ENCODE peak calls at places on chromosome 18, in five cellular contexts. P is COR-L47; H is activated T-helper 9 cell treated with anti-CD3 and anti-CD28 coated beads, Interleukin-2, amount 50 U/mL, for 16 hours; M is activated CD4-positive, alpha-beta T cell treated with anti-CD3 and anti-CD28 coated beads for 24 hours; Z is stimulated activated CD8-positive, alpha-beta memory T cell treated with anti-CD3 and anti-CD28 coated beads, Interleukin-15, amount 100 ng/mL, for 1 hour. Q is an unnamed sample.

GRCh38 chr18:78859686-78860085 is 119.9 kb upstream of the SALL3 start:
- DNase-seq in P (no peak), H (no peak), M (no peak), Z (no peak), Q (no peak)

GRCh38 chr18:77905449-77906055 is 655.9 kb downstream of the GALR1 start:
- DNase-seq in P (no peak), H (no peak), M (no peak), Z (no peak), Q (no peak)

GRCh38 chr18:59646228-59646945 is 50.8 kb downstream of the CCBE1 start:
- DNase-seq in P (no peak), H (no peak), M (no peak), Z (no peak), Q (no peak)

GRCh38 chr18:22179631-22180030 is 10.2 kb downstream of the GATA6 start:
- DNase-seq in P (no peak), H (no peak), M (no peak), Z (no peak), Q (no peak)

GRCh38 chr18:24398515-24398914 is 891 bp upstream of the OSBPL1A start:
- DNase-seq in P (no peak), H (no peak), M (no peak), Z (no peak), Q (peak)

GRCh38 chr18:76518073-76518472 is 23.0 kb upstream of the ZNF516 start:
- DNase-seq in P (no peak), H (no peak), M (no peak), Z (no peak), Q (no peak)

GRCh38 chr18:24678113-24678512 is 217.7 kb downstream of the HRH4 start:
- DNase-seq in P (no peak), H (no peak), M (no peak), Z (no peak), Q (no peak)

GRCh38 chr18:33987206-33987605 is 237.5 kb downstream of the NOL4 start:
- DNase-seq in P (no peak), H (no peak), M (no peak), Z (no peak), Q (no peak)

GRCh38 chr18:70154591-70155194 is 50.8 kb downstream of the RTTN start:
- DNase-seq in P (no peak), H (no peak), M (no peak), Z (no peak), Q (peak)

GRCh38 chr18:41862921-41863320 is 92.1 kb upstream of the PIK3C3 start:
- DNase-seq in P (no peak), H (no peak), M (no peak), Z (no peak), Q (no peak)

GRCh38 chr18:59988098-59988706 is 88.4 kb downstream of the PMAIP1 start:
- DNase-seq in P (peak), H (peak), M (peak), Z (peak), Q (peak)